ENCODE peak calls at places on chromosomes 12 and 14, in ten cellular contexts. V is hepatocyte, W is transverse colon, P is esophagus squamous epithelium, B is cardiac muscle cell, E is fibroblast of lung, H is endothelial cell of umbilical vein, O is Peyer's patch, F is Panc1, J is right lobe of liver. K is an unnamed sample.

GRCh38 chr14:92217956-92218355 is 96.2 kb downstream of the CPSF2 start:
- DNase-seq in W (no peak), E (no peak), P (no peak), O (no peak), V (no peak), F (no peak), B (no peak), J (no peak), H (no peak), K (no peak)

GRCh38 chr12:123571343-123571813 is 13.0 kb upstream of the TMED2 start:
- DNase-seq in W (peak), V (peak), B (peak), J (no peak), P (no peak), F (no peak), O (no peak), H (no peak), E (peak), K (peak)

GRCh38 chr12:79514730-79515525 is 175.8 kb downstream of the PAWR start:
- DNase-seq in B (peak), V (no peak), F (no peak), P (no peak), J (no peak), W (no peak), E (no peak), H (peak), O (no peak), K (no peak)

GRCh38 chr14:88835661-88836060 is 11.2 kb downstream of the TTC8 start:
- DNase-seq in P (no peak), F (no peak), H (peak), E (peak), B (no peak), V (no peak), W (no peak), O (no peak), J (no peak), K (no peak)

GRCh38 chr12:84922721-84923120 is 10.1 kb upstream of the SLC6A15 start:
- DNase-seq in V (no peak), B (peak), P (no peak), J (no peak), W (no peak), H (no peak), F (no peak), O (no peak), E (peak), K (no peak)

GRCh38 chr14:24693353-24693737 is 59.4 kb upstream of the GZMB start:
- DNase-seq in F (no peak), E (no peak), O (no peak), V (no peak), H (no peak), B (no peak), P (no peak), J (no peak), W (no peak), K (no peak)

GRCh38 chr12:120614873-120615272 is 25.6 kb upstream of the CABP1 start:
- DNase-seq in H (no peak), E (no peak), B (no peak), V (no peak), O (no peak), J (no peak), F (no peak), P (no peak), W (no peak), K (no peak)

GRCh38 chr12:96194901-96195844 is 998 bp downstream of the ELK3 start:
- DNase-seq in O (peak), F (no peak), E (peak), J (peak), H (peak), W (peak), B (peak), V (peak), P (no peak), K (no peak)

GRCh38 chr12:51863363-51863920 is 14.9 kb upstream of the FIGNL2 start:
- DNase-seq in P (no peak), F (no peak), W (no peak), H (no peak), E (peak), B (peak), V (no peak), O (no peak), J (peak), K (peak)

DNA sequence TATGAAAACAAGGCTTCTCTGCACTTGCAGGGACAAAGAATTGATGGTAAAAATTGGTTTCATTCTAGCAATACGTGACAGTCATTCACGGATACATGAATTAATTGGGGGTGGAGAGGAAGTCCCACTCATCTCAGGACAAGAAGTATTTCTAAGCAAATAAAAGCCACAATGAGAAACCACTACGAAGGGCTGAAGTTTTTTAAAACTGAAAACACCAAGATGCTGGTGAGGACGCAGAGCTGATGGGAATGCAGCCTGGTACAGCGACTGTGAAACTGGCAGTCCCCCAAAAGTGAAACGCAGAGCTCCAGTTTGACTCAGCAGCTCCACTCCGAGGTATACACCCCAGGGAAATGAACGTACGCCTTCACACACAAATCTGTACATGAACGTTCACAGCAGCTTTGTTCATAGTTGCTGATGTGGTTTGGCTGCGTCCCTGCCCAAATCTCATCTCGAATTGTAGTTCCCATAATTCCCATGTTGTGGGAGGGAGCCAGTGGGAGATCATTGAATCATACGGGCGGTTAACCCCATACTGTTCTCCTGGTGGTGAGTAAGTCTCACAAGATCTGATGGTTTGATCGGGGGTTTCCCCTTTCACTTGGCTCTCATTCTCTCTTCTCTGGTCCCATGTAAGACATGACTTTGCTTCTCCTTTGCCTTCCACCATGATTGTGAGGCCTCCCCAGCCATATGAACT is 89.0 kb downstream of the SCARB1 start:
- DNase-seq in P (no peak), E (peak), O (peak), V (no peak), J (no peak), H (no peak), F (no peak), B (peak), W (peak), K (no peak)
- TF ChIP-seq CTCF in P (no peak), E (peak), O (no peak), V (no peak), J (no peak), H (no peak), F (no peak), B (no peak), W (no peak), K (no peak)

GRCh38 chr14:101219896-101220703 is 316.6 kb upstream of the RTL1 start:
- DNase-seq in P (no peak), B (no peak), H (no peak), O (no peak), W (no peak), J (no peak), E (no peak), V (peak), F (no peak), K (no peak)

GRCh38 chr14:101216725-101217463 is 313.4 kb upstream of the RTL1 start:
- DNase-seq in F (no peak), B (no peak), J (peak), P (no peak), O (no peak), H (no peak), V (peak), E (no peak), W (no peak), K (no peak)

GRCh38 chr14:101215266-101215665 is 311.7 kb upstream of the RTL1 start:
- DNase-seq in F (no peak), V (no peak), E (no peak), J (no peak), O (no peak), B (no peak), H (no peak), P (no peak), W (no peak), K (no peak)

GRCh38 chr14:101215936-101216335 is 312.4 kb upstream of the RTL1 start:
- DNase-seq in O (no peak), E (no peak), J (no peak), H (no peak), W (peak), F (no peak), B (no peak), V (no peak), P (no peak), K (no peak)

GRCh38 chr14:101217972-101218371 is 314.4 kb upstream of the RTL1 start:
- DNase-seq in J (no peak), V (no peak), W (no peak), P (no peak), E (no peak), F (no peak), O (no peak), H (no peak), B (no peak), K (no peak)
- H3K27ac ChIP-seq in J (no peak), V (peak), W (no peak), P (no peak), E (no peak), F (no peak), O (no peak), H (no peak), B (no peak), K (no peak)

DNA sequence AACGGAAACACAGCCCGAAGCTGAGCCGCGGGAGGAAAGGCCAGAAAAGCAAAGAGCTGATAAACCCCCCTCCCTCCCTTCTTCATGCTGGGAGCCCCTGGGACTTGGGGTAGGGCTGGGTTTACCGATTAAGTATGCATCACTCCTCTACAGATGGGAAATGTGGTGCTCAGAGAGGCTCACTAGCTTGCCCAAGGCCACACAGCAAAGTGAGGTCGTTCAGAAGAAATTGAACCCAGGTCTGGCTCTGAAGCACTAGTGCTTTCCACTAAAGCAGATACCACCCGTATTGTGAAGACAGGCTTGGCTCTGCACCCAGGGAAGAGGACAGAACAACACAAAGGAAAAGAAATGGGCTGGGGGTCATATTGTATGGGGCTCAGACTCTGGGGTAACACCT is 128.9 kb downstream of the GLT1D1 start:
- DNase-seq in E (no peak), P (no peak), W (no peak), B (no peak), O (no peak), F (no peak), H (no peak), V (no peak), J (no peak), K (no peak)
- H3K4me3 ChIP-seq in E (no peak), P (no peak), W (no peak), B (no peak), O (no peak), F (no peak), H (no peak), V (no peak), J (no peak), K (no peak)

DNA sequence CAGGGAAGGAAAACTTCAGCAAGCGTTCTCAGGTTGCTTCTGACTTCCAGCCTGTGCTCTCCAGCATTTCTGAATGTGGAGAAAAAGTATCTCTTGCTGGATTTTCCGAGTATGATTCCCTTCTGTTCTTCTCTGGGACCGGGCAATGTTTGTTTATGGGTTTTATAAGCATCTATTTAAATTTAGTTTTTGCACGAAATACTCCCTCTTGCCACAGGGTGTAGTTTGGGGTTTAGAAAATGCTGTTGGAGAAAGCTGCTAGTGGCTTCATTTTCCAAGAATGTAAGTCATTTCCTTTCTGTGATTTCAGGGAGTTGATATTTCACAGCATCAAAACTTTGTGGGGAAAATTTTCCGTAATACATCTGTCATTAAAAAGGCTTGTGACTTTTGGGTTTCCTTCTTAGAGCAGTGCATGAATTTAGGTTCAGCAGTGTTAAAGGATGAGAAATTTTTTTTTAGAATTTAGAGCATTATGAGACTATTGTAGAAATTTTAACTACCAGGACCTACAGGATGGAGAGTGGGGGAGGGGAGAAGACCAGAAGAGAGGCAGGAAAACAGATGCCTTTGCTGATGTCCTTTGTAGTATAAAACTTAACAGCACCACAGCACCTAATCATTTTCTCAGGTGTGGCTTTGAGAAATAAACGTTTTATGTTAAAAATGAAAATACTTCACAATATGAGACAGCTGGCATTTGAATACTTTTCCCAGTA is 1.5 kb downstream of the FRMD6 start:
- DNase-seq in B (peak), F (peak), P (no peak), V (peak), J (no peak), O (no peak), E (peak), W (no peak), H (peak), K (no peak)
- TF ChIP-seq CTCF in B (peak), F (peak), P (peak), V (peak), J (peak), O (peak), E (peak), W (peak), H (peak), K (no peak)

GRCh38 chr14:99258884-99259283 is 13.1 kb downstream of the BCL11B start:
- DNase-seq in B (no peak), W (no peak), E (no peak), O (no peak), V (no peak), P (no peak), F (no peak), J (no peak), H (no peak), K (no peak)

GRCh38 chr14:99257673-99258221 is 14.2 kb downstream of the BCL11B start:
- DNase-seq in O (no peak), V (no peak), E (no peak), F (no peak), P (no peak), B (no peak), J (no peak), W (no peak), H (no peak), K (no peak)

GRCh38 chr14:99257122-99257672 is 14.8 kb downstream of the BCL11B start:
- DNase-seq in F (no peak), E (no peak), P (no peak), J (no peak), H (no peak), B (no peak), O (no peak), W (no peak), V (no peak), K (no peak)

GRCh38 chr14:99259327-99259726 is 12.7 kb downstream of the BCL11B start:
- DNase-seq in P (no peak), V (no peak), W (no peak), B (no peak), F (no peak), H (no peak), J (no peak), E (no peak), O (no peak), K (no peak)

DNA sequence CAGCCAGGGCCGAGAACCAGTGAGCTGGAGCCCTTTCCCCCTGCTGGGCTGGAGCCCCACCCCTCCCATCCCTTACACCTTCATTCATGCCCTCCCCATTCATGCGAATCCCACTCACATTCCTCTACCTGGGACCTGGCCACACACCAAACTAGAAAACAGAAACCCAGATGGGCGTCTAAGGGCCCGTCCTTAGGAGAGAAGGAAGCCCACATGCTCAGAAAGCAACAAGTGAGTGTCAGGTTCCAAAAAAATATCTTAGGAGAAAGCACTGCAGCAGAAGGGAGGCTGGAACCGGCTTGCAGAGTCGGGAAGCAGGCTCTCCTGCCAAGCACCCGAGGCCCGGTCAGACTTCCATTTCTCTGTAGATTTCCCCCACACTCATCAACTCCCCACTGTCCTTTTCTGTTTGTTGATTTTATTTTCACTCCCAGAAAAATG is 13.6 kb downstream of the BCL11B start:
- DNase-seq in W (no peak), E (no peak), F (no peak), B (no peak), J (no peak), O (no peak), P (no peak), H (no peak), V (no peak), K (no peak)
- H3K27ac ChIP-seq in W (peak), E (no peak), F (no peak), B (no peak), J (no peak), O (peak), P (peak), H (no peak), V (no peak), K (no peak)

GRCh38 chr12:110466791-110467190 is 1.3 kb downstream of the GPN3 start:
- DNase-seq in W (no peak), H (no peak), V (no peak), B (no peak), J (no peak), E (no peak), O (no peak), P (no peak), F (no peak), K (no peak)
- H3K4me3 ChIP-seq in W (no peak), H (no peak), V (no peak), B (peak), J (peak), E (no peak), O (no peak), P (no peak), F (peak), K (peak)

GRCh38 chr14:70094631-70095030 is 94.1 kb downstream of the SLC8A3 start:
- DNase-seq in H (no peak), E (no peak), O (no peak), B (no peak), W (no peak), J (no peak), P (no peak), V (no peak), F (no peak), K (no peak)

GRCh38 chr14:70097576-70098256 is 91.0 kb downstream of the SLC8A3 start:
- DNase-seq in H (no peak), V (no peak), J (no peak), O (no peak), P (no peak), W (no peak), B (no peak), F (no peak), E (no peak), K (peak)

GRCh38 chr14:70094106-70094505 is 94.6 kb downstream of the SLC8A3 start:
- DNase-seq in W (no peak), F (no peak), E (no peak), P (no peak), H (no peak), B (no peak), V (no peak), O (no peak), J (no peak), K (no peak)

GRCh38 chr14:70098257-70098809 is 90.4 kb downstream of the SLC8A3 start:
- DNase-seq in O (no peak), J (no peak), W (no peak), P (no peak), E (peak), V (peak), F (no peak), B (peak), H (no peak), K (no peak)

GRCh38 chr14:70096866-70097265 is 91.9 kb downstream of the SLC8A3 start:
- DNase-seq in E (no peak), F (no peak), B (peak), V (peak), O (no peak), P (no peak), W (no peak), J (no peak), H (peak), K (peak)
- TF ChIP-seq CTCF in E (peak), F (peak), B (peak), V (peak), O (no peak), P (no peak), W (no peak), J (no peak), H (peak), K (peak)

GRCh38 chr12:108637631-108638030 is 3.9 kb upstream of the SELPLG start:
- DNase-seq in V (no peak), P (no peak), J (no peak), H (no peak), W (no peak), F (no peak), O (peak), E (no peak), B (no peak), K (no peak)
- H3K27ac ChIP-seq in V (no peak), P (no peak), J (no peak), H (no peak), W (peak), F (no peak), O (no peak), E (no peak), B (no peak), K (no peak)

DNA sequence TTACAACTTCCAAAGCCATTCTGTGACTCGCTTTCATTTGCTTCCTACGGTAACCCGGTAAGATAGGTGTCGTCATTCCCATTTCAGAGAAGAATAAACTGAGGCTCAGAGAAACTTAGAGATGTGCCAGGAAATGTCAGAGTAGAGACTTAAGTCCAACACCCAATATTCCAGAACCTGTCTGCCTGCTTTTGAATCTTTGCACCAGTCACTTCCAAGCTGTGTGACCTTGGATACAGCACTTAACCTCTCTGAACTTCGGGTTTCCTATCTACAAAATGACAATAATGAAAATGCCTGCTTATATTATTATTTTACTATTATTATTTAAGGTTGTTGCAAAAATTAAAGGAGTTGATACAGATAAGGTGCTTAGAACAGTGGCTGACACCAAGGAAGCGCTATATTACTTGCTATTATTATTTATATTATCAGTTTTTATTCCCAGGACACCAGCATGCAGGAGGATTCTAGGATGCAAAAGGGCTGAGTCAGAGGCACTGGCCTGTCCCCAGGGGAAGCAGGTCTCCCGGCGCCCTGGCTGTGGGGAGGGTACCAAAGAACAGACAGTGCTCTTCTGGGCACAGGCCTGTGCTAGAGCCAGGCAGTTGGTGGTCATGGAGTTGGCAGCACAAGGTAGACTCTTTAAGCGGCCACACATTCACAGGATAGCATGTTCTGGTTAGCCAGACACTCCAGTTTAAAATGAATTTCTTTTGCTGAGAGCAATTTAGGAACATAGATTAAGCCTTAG is 5.4 kb downstream of the HSPB8 start:
- DNase-seq in P (no peak), F (no peak), J (no peak), E (no peak), B (no peak), O (no peak), V (no peak), W (no peak), H (no peak), K (no peak)
- H3K4me3 ChIP-seq in P (no peak), F (no peak), J (no peak), E (no peak), B (no peak), O (no peak), V (no peak), W (no peak), H (no peak), K (no peak)